ENCODE peak calls at places on chromosomes 5 and 9, in four cellular contexts. U is tibial nerve, D is kidney, J is AG04450. O is an unnamed sample.

GRCh38 chr5:129945031-129945430 is 40.8 kb downstream of the CHSY3 start:
- DNase-seq in J (peak; percentile 3), D (no peak), U (peak; percentile 5), O (no peak)

GRCh38 chr5:36537729-36538128 is 68.7 kb upstream of the SLC1A3 start:
- DNase-seq in J (no peak), U (no peak), D (no peak), O (no peak)

GRCh38 chr9:89608646-89609335 is 4.0 kb downstream of the GADD45G start:
- DNase-seq in D (no peak), U (no peak), J (no peak), O (no peak)

GRCh38 chr5:56088431-56088949 is 93.7 kb upstream of the IL6ST start:
- DNase-seq in D (no peak), J (no peak), U (no peak), O (no peak)

GRCh38 chr9:9412241-9412640 is 1200.6 kb downstream of the PTPRD start:
- DNase-seq in U (no peak), J (no peak), D (no peak), O (no peak)

GRCh38 chr5:125453011-125453410 is 706.6 kb upstream of the ZNF608 start:
- DNase-seq in U (no peak), D (no peak), J (no peak), O (no peak)

GRCh38 chr5:69230181-69230580 is 4.5 kb upstream of the CDK7 start:
- DNase-seq in D (no peak), U (no peak), J (no peak), O (no peak)

GRCh38 chr9:8558176-8558575 is 758.6 kb upstream of the DMAC1 start:
- DNase-seq in D (no peak), U (no peak), J (no peak), O (no peak)

GRCh38 chr9:37801287-37801850 is 772 bp downstream of the DCAF10 start:
- DNase-seq in J (no peak), U (no peak), D (peak; percentile 78), O (no peak)

GRCh38 chr9:136996361-136997281 is at the start of gene CLIC3:
- DNase-seq in U (no peak), D (no peak), J (no peak), O (no peak)

GRCh38 chr5:135033026-135033861 is 784 bp downstream of the PITX1 start:
- DNase-seq in U (no peak), D (peak; percentile 63), J (peak; percentile 10), O (no peak)

GRCh38 chr5:78624992-78625391 is 23.6 kb downstream of the LHFPL2 start:
- DNase-seq in J (no peak), U (no peak), D (no peak), O (no peak)

GRCh38 chr5:56616454-56617160 is 198.7 kb upstream of the MAP3K1 start:
- DNase-seq in D (no peak), U (no peak), J (no peak), O (no peak)

GRCh38 chr9:27528886-27529315 is 713 bp downstream of the MOB3B start:
- DNase-seq in J (no peak), D (peak; percentile 82), U (peak; percentile 29), O (peak; percentile 70)

GRCh38 chr5:81525690-81526089 is 131.8 kb upstream of the ACOT12 start:
- DNase-seq in D (no peak), U (no peak), J (peak; percentile 30), O (no peak)

GRCh38 chr5:102554728-102555127 is 55.9 kb upstream of the SLCO6A1 start:
- DNase-seq in D (no peak), U (peak; percentile 19), J (no peak), O (no peak)

GRCh38 chr5:135392256-135392655 is 6.8 kb downstream of the MACROH2A1 start:
- DNase-seq in J (no peak), D (no peak), U (no peak), O (no peak)

GRCh38 chr5:41822036-41822435 is 48.2 kb downstream of the OXCT1 start:
- DNase-seq in U (no peak), D (no peak), J (no peak), O (no peak)

GRCh38 chr5:159050408-159051091 is 49.2 kb downstream of the EBF1 start:
- DNase-seq in J (no peak), D (peak; percentile 37), U (no peak), O (no peak)

GRCh38 chr5:159047081-159047480 is 52.6 kb downstream of the EBF1 start:
- DNase-seq in J (no peak), U (no peak), D (no peak), O (no peak)

GRCh38 chr5:159049844-159050318 is 49.8 kb downstream of the EBF1 start:
- DNase-seq in U (no peak), D (no peak), J (no peak), O (no peak)

GRCh38 chr5:159045165-159045811 is 54.4 kb downstream of the EBF1 start:
- DNase-seq in D (no peak), J (no peak), U (no peak), O (no peak)

DNA sequence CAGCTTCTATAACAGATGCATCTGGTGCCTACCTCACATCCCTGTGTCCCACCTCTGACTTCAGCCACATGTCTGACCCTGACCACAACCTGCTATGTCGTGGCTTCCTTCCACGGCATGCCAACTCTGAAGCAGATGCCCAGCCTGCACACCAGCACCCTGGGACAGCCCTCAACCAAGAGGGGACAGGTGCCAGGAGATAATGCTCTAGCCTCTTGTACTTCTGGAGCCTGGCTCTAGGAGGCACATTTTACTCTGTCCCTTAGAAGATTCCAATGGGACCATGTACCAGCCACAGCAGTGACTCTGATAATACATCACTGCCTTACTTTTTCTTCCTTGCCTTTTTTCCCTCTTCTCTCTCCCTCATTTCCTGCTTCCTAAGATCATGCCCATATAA is 51.4 kb downstream of the EBF1 start:
- DNase-seq in J (no peak), D (no peak), U (no peak), O (no peak)
- TF ChIP-seq CTCF in J (no peak), D (no peak), U (no peak), O (no peak)

DNA sequence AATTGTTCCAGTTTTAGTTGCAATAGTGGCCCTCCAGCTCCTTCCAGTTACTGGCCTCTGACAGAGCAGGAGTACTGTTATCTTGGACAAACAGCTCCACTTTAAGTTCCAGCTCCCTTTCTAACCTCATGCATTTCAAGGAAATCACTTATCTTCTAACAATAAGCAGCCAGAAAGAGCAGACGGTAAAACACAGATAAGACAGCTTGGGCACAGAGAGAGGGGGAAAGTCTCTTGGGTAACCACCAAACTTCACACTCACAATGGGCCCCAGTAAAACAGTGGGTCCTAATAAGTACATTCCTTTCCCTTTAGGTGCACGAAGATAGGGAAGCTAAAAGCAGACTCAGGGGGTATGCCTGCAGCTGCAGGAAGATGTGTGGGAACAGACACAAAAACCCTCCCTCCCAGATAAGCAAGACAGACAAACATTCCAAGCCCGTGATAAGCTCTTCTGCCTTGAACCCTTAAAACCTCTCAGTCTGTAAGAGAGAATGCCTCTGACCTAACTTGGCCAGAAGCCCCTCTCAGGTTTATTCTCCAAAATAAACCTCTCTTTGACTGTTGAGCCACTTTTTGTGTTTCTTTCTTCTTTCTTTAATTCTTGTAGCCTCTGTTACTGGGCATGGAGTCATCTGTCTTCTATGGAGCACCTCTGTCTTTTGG is 30.8 kb downstream of the OR1J1 start:
- DNase-seq in D (no peak), U (no peak), J (no peak), O (no peak)
- H3K27ac ChIP-seq in D (no peak overlapping the region), U (no peak overlapping the region), J (peak overlapping the region; percentile 13), O (no peak overlapping the region)

DNA sequence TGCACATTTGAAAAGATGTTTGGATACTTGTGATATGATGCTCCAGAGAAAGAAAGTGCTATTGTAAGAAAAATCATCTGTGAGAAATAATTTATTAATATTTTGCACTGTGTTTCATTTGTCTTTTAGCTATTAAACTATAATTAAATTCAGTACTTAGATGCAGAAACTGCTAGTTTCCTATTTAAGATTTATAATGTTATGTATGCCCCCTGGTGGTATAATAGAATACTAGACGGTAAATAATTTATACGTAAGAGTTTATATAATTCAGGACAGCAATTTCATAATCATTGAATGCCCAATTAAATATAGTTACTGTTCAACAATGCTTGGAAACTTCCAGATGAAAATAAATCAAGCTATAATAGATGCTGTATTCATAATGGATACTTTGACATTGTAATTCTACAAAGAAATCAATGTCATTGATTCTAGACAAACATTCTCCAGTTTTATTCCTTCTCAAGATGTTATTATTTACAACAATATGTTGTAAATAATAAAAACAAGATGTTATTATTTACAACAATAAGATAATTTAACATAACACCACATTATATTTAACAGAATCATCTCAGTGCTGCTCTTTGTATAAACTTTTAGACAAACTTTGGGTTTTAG is 101.0 kb downstream of the TMEM232 start:
- DNase-seq in D (no peak), J (no peak), U (no peak), O (no peak)
- TF ChIP-seq CTCF in D (peak; percentile 18), J (peak; percentile 51), U (peak; percentile 50), O (peak; percentile 73)

GRCh38 chr5:86403190-86403589 is 214.6 kb upstream of the COX7C start:
- DNase-seq in D (no peak), J (no peak), U (no peak), O (no peak)

GRCh38 chr5:86411596-86411995 is 206.1 kb upstream of the COX7C start:
- DNase-seq in J (no peak), D (no peak), U (no peak), O (no peak)

DNA sequence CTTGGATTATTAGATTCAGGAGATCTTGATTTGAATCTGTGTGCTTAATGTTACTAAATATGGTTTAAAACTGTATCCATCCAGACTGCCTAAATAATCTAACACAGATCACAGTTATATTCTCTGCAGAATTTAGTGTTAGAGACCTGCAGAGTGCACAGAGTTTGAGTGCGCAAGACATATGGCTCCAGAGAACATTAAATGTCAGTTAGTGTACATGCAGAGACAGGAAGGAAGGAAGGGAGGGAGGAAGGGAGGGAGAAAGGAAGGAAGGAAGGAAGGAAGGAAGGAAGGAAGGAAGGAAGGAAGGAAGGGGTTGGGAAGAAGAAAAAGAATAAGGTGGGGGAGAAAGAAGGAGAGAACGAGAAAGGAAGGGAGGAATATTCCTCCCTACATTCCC is 210.0 kb upstream of the COX7C start:
- DNase-seq in J (no peak), D (no peak), U (no peak), O (no peak)
- H3K27ac ChIP-seq in J (no peak overlapping the region), D (no peak overlapping the region), U (no peak overlapping the region), O (no peak overlapping the region)

DNA sequence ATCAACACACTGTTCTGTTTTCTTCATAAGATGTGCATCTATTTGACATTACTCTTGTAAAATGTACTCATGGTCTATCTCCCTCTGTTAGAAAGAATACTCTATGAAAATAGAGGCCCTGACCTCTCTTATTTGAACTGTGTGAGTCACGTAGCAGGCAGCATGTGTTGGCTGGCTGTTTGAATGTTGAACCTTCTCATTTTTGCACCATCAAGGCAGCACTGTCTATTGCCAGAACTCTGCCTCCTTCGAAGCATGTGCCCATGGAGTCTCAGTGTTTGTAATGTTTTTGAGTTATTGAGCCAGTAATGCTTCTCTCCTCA is 144.4 kb downstream of the ALDH1A1 start:
- DNase-seq in U (no peak), J (no peak), D (no peak), O (no peak)
- TF ChIP-seq CTCF in U (no peak), J (no peak), D (no peak), O (no peak)

DNA sequence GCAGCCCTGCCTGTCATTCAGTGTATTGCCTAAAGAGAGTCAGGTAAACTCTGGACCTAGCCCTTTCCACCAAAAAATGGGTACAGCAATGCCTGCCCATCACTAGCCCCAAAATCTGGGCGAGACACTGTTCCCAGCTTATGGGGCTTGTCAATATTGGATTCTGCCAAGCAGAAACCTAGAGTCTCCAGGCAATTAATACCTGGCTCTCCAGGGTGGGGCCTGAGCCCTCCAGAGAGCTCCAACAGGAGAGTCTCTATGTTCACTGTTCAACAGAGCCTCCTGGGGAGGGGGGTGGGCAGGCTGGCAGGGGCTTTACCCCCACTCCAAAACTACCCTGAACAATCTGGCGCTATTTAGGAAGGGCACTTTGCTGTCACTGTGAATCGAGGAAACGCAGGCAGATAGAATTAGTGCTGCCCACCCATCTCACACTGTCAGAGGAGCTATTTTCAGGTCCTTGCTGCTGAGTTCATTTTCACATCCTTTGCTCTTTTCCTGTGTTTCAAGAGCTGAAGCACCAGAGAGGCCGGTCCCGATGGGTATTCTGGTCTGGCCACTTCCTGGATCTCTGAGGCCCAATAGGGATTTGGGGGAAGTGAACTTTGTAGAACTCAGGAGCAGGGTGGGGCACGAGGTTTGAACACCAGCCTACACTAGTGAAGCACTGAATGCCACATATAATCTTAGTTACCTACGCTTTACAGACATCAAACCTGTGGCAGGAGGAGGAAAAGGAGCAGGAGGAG is 121.8 kb downstream of the C5orf15 start:
- DNase-seq in D (no peak), U (no peak), J (no peak), O (no peak)
- H3K27ac ChIP-seq in D (no peak overlapping the region), U (no peak overlapping the region), J (no peak overlapping the region), O (no peak overlapping the region)

O was measured in right atrium auricular region.